ENCODE peak calls at places on chromosomes 12 and 14, in four cellular contexts. U, D, S and Y are unnamed samples.

GRCh38 chr14:51490205-51490604 is 161.5 kb upstream of the FRMD6 start:
- DNase-seq in U (no peak), D (no peak), S (no peak), Y (no peak)

GRCh38 chr14:31690056-31690455 is 128.9 kb downstream of the NUBPL start:
- DNase-seq in D (no peak), U (no peak), S (no peak), Y (no peak)

GRCh38 chr12:77591959-77592358 is 238.7 kb upstream of the NAV3 start:
- DNase-seq in S (no peak), U (no peak), D (no peak), Y (no peak)

GRCh38 chr14:70808402-70809237 is 693 bp downstream of the MAP3K9 start:
- DNase-seq in U (peak), D (no peak), S (no peak), Y (no peak)

GRCh38 chr14:26992403-26993115 is 394.7 kb upstream of the NOVA1 start:
- DNase-seq in U (no peak), S (no peak), D (no peak), Y (no peak)

GRCh38 chr12:124744659-124745467 is 118.8 kb downstream of the SCARB1 start:
- DNase-seq in S (peak), U (peak), D (peak), Y (peak)

GRCh38 chr14:91281346-91281745 is 36.8 kb upstream of the GPR68 start:
- DNase-seq in D (no peak), S (no peak), U (no peak), Y (no peak)

GRCh38 chr14:24693353-24693737 is 59.4 kb upstream of the GZMB start:
- DNase-seq in S (no peak), U (no peak), D (no peak), Y (no peak)

GRCh38 chr12:116200812-116201211 is 76.7 kb downstream of the MED13L start:
- DNase-seq in S (no peak), D (no peak), U (no peak), Y (no peak)

GRCh38 chr12:51244269-51244668 is 5.6 kb downstream of the DAZAP2 start:
- DNase-seq in S (no peak), D (no peak), U (no peak), Y (no peak)

GRCh38 chr12:65765436-65765813 is 58.9 kb upstream of the HMGA2 start:
- DNase-seq in S (no peak), U (no peak), D (no peak), Y (no peak)

GRCh38 chr12:28710882-28711281 is 438.2 kb upstream of the FAR2 start:
- DNase-seq in S (no peak), U (no peak), D (no peak), Y (no peak)

GRCh38 chr12:48235796-48236333 is 32.8 kb upstream of the OR10AD1 start:
- DNase-seq in D (no peak), U (no peak), S (no peak), Y (no peak)

GRCh38 chr12:116146386-116146785 is 131.1 kb downstream of the MED13L start:
- DNase-seq in S (no peak), D (no peak), U (no peak), Y (no peak)

GRCh38 chr14:64645220-64645891 is 58.9 kb upstream of the PLEKHG3 start:
- DNase-seq in S (no peak), D (no peak), U (peak), Y (peak)

GRCh38 chr12:98296462-98297079 is 218.8 kb upstream of the TMPO start:
- DNase-seq in U (peak), S (no peak), D (no peak), Y (no peak)

GRCh38 chr12:50772877-50773276 is 9.0 kb downstream of the ATF1 start:
- DNase-seq in U (no peak), S (no peak), D (no peak), Y (no peak)

GRCh38 chr14:92673601-92674000 is 74.8 kb downstream of the LGMN start:
- DNase-seq in S (no peak), U (no peak), D (no peak), Y (no peak)

GRCh38 chr12:62660763-62661162 is 194.1 kb downstream of the MON2 start:
- DNase-seq in U (no peak), D (no peak), S (no peak), Y (no peak)

GRCh38 chr12:108828774-108829173 is 28.6 kb downstream of the SSH1 start:
- DNase-seq in U (no peak), D (no peak), S (no peak), Y (no peak)

GRCh38 chr14:55350461-55350860 is 61.2 kb downstream of the ATG14 start:
- DNase-seq in S (no peak), U (no peak), D (no peak), Y (no peak)

GRCh38 chr12:91327889-91328288 is 145.3 kb upstream of the DCN start:
- DNase-seq in U (no peak), D (no peak), S (no peak), Y (no peak)

GRCh38 chr14:79564371-79564770 is 646.9 kb downstream of the DIO2 start:
- DNase-seq in U (no peak), D (no peak), S (no peak), Y (no peak)

GRCh38 chr12:7439579-7440505 is 4.1 kb downstream of the CD163L1 start:
- DNase-seq in S (no peak), U (peak), D (peak), Y (no peak)

GRCh38 chr12:121084229-121084628 is 45.2 kb upstream of the OASL start:
- DNase-seq in U (no peak), S (no peak), D (no peak), Y (no peak)

GRCh38 chr12:132205271-132206092 is 61.2 kb downstream of the NOC4L start:
- DNase-seq in S (no peak), U (no peak), D (no peak), Y (no peak)

GRCh38 chr12:69834147-69834546 is 9.1 kb downstream of the MYRFL start:
- DNase-seq in S (no peak), U (no peak), D (no peak), Y (no peak)

GRCh38 chr12:107467716-107468115 is 217.9 kb upstream of the PWP1 start:
- DNase-seq in D (no peak), U (no peak), S (no peak), Y (no peak)

GRCh38 chr12:44930972-44931600 is 55.0 kb upstream of the NELL2 start:
- DNase-seq in D (peak), S (no peak), U (no peak), Y (peak)

GRCh38 chr14:99412122-99413061 is 68.3 kb downstream of the SETD3 start:
- DNase-seq in S (no peak), D (no peak), U (peak), Y (no peak)

GRCh38 chr12:115070313-115070712 is 386.3 kb upstream of the TBX3 start:
- DNase-seq in D (no peak), U (no peak), S (no peak), Y (no peak)

GRCh38 chr12:5442251-5443006 is 10.5 kb downstream of the NTF3 start:
- DNase-seq in D (peak), S (no peak), U (peak), Y (peak)

GRCh38 chr12:26205298-26205697 is 9.9 kb downstream of the SSPN start:
- DNase-seq in U (no peak), S (no peak), D (no peak), Y (no peak)

GRCh38 chr12:29148958-29149690 is at the start of gene FAR2:
- DNase-seq in D (peak), S (no peak), U (peak), Y (no peak)

GRCh38 chr14:104980601-104981531 is 2.7 kb upstream of the AHNAK2 start:
- DNase-seq in D (no peak), S (no peak), U (peak), Y (no peak)

GRCh38 chr12:49937639-49938300 is 12.8 kb upstream of the AQP2 start:
- DNase-seq in S (no peak), U (no peak), D (no peak), Y (no peak)

GRCh38 chr14:23286020-23286903 is at the start of gene HOMEZ:
- DNase-seq in S (peak), D (peak), U (peak), Y (peak)

DNA sequence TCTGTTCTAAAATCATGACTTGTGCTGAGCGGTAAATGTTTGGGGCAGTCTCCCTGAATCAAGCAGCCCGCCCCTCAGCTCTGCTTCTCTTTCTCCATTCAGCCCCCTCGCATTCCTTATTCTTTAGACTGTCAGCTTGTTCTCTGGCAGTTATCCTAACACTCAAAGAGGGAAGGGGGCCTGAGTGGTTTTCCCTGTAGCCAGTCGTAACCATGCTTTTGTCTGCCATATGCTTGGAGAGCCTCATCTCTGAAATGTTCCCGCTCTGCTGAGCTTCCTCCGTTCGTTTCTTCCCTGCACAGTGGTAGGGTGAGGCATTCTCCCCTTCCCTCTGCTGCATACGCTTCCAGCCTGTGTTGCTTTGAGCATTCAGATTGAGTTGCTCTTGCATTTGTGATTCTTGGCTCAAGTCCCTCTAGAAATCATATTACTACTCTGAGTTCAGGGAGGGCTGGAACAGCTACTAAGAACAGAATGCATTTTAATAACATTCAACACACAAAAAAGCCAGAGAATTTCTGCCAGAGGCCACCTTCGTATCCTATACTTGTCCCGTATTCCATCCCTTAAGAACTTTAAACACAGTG is 119.7 kb downstream of the FBXL14 start:
- DNase-seq in U (no peak), S (no peak), D (no peak), Y (no peak)
- TF ChIP-seq ETV6 in U (no peak), S (no peak), D (no peak), Y (no peak)

DNA sequence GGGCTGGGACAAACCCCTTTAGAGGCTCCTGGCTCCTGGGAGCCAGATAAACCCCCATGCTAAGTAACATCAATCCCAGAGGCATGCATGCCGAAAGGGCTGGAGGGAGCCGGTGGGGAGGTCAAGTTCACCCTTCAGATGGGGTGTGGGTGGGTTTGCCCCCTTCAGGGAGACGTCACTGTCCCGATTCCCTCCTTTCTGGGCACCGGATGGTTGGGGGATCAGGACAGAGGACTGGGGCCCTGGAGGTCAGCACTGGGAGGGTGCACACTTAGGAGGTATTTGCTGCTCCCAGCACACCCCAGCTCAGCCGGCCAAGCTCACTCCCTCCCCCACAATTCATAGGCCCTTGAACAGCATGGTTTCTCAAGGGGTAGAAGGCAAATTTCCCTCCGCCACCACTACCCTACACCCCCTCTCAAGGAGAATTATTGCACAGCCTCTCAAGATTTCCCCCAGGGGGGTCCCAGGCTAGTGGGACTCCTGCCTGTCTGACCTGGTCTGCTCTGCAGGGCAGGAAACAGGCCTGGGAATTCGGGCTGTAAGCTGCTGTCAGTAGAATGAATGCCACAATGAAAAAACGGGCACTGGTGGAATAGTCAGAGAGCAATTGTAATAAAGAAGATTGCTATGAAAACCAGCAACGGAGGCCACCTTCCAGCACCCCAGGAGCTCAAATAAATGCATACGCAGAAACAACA is 63.5 kb downstream of the GALNT16 start:
- DNase-seq in D (no peak), U (peak), S (no peak), Y (no peak)
- TF ChIP-seq ETV6 in D (no peak), U (no peak), S (no peak), Y (no peak)

GRCh38 chr14:67413806-67414769 is 2.1 kb upstream of the PLEK2 start:
- DNase-seq in U (no peak), D (peak), S (no peak), Y (peak)
- TF ChIP-seq ETV6 in U (no peak), D (no peak), S (no peak), Y (no peak)

GRCh38 chr14:94392510-94392935 is 4.1 kb upstream of the SERPINA1 start:
- DNase-seq in S (peak), D (no peak), U (no peak), Y (peak)
- TF ChIP-seq ETV6 in S (no peak), D (no peak), U (no peak), Y (no peak)

DNA sequence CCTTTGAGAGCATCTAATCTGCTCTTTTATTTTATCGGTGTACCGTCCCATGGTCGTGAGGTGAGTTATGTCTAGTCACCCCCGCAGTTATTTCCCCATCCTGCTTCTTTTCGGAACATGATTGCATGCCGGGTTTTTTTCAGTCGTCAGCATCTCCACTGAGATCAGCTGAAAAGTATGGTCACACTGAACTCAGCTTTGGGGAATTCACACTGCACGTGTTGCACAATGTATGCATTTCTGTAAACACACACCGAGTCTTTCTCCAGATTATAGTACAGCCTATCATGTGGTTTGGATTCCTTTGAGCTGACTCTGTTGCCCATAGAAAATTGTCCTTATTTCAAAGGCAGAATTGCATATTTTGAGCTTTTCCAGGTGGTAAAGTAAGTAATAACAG is 24.6 kb downstream of the PLXNC1 start:
- DNase-seq in S (no peak), U (no peak), D (no peak), Y (peak)
- TF ChIP-seq ETV6 in S (no peak), U (no peak), D (no peak), Y (no peak)